ENCODE peak calls at places on chromosome 12, in nine cellular contexts. R is psoas muscle, G is BJ, P is lower lobe of right lung, S is astrocyte of the spinal cord, T is IMR-90, M is ovary, N is SK-N-SH, H is hepatocyte. F is an unnamed sample.

GRCh38 chr12:125050446-125050845 is 14.8 kb upstream of the AACS start:
- DNase-seq in S (no peak), G (no peak), P (no peak), M (no peak), R (no peak), H (no peak), T (no peak), N (no peak), F (no peak)

GRCh38 chr12:124015791-124016510 is 42.9 kb downstream of the ZNF664 start:
- DNase-seq in S (no peak), P (no peak), T (no peak), H (no peak), M (no peak), N (no peak), G (no peak), R (no peak), F (no peak)

GRCh38 chr12:104733717-104734175 is 224.3 kb downstream of the SLC41A2 start:
- DNase-seq in G (no peak), M (no peak), T (no peak), S (no peak), H (no peak), N (peak), P (peak), R (no peak), F (no peak)

GRCh38 chr12:116863275-116863767 is 17.9 kb downstream of the HRK start:
- DNase-seq in G (peak), P (no peak), N (peak), M (no peak), S (no peak), R (no peak), T (peak), H (peak), F (no peak)

GRCh38 chr12:25253371-25254068 is 2.8 kb upstream of the KRAS start:
- DNase-seq in S (no peak), T (no peak), N (no peak), H (no peak), G (no peak), M (no peak), R (no peak), P (no peak), F (no peak)

GRCh38 chr12:57156701-57157403 is 9.4 kb upstream of the LRP1-AS start:
- DNase-seq in R (no peak), H (no peak), N (no peak), G (no peak), M (no peak), T (no peak), S (no peak), P (no peak), F (no peak)

GRCh38 chr12:6959376-6960290 is 8.5 kb downstream of the PTPN6 start:
- DNase-seq in M (no peak), P (peak), S (no peak), N (no peak), H (no peak), R (peak), T (no peak), G (no peak), F (no peak)

GRCh38 chr12:15846887-15847286 is 35.3 kb upstream of the STRAP start:
- DNase-seq in P (no peak), G (peak), T (peak), S (no peak), M (no peak), N (no peak), H (peak), R (no peak), F (no peak)

GRCh38 chr12:6082613-6083012 is 41.9 kb downstream of the VWF start:
- DNase-seq in M (no peak), H (no peak), P (no peak), T (no peak), N (no peak), G (no peak), R (no peak), S (no peak), F (no peak)

GRCh38 chr12:101647711-101648110 is 49.7 kb upstream of the CHPT1 start:
- DNase-seq in N (no peak), G (no peak), R (no peak), S (no peak), M (no peak), P (no peak), H (no peak), T (no peak), F (no peak)

GRCh38 chr12:122963928-122964240 is 2.4 kb downstream of the ABCB9 start:
- DNase-seq in N (no peak), T (peak), M (peak), H (no peak), P (no peak), G (no peak), S (peak), R (no peak), F (no peak)

GRCh38 chr12:12398026-12398859 is 41.4 kb downstream of the BORCS5 start:
- DNase-seq in R (peak), G (peak), M (peak), P (no peak), H (peak), S (peak), T (peak), N (no peak), F (peak)

GRCh38 chr12:85029456-85029855 is 6.6 kb downstream of the TSPAN19 start:
- DNase-seq in T (peak), H (peak), M (no peak), P (no peak), R (no peak), N (no peak), S (peak), G (no peak), F (peak)

GRCh38 chr12:97267166-97267565 is 195.4 kb upstream of the RMST start:
- DNase-seq in T (no peak), H (no peak), N (no peak), G (no peak), M (no peak), P (no peak), S (no peak), R (no peak), F (no peak)

GRCh38 chr12:104182144-104182543 is 33.4 kb upstream of the TXNRD1 start:
- DNase-seq in S (peak), M (peak), T (peak), P (no peak), H (no peak), G (peak), N (no peak), R (peak), F (peak)

GRCh38 chr12:85530486-85530885 is 250.5 kb downstream of the ALX1 start:
- DNase-seq in S (no peak), G (no peak), P (no peak), R (no peak), N (no peak), M (no peak), H (peak), T (no peak), F (no peak)

GRCh38 chr12:130909111-130909510 is 37.2 kb downstream of the RAN start:
- DNase-seq in R (no peak), M (no peak), G (no peak), T (no peak), N (no peak), H (no peak), P (no peak), S (no peak), F (no peak)
- H3K4me3 ChIP-seq in R (no peak), M (no peak), G (no peak), T (no peak), N (no peak), H (no peak), P (no peak), S (no peak), F (no peak)

GRCh38 chr12:56126732-56127239 is 1.3 kb upstream of the ESYT1 start:
- DNase-seq in G (no peak), N (no peak), T (no peak), R (no peak), P (no peak), M (no peak), H (no peak), S (no peak), F (no peak)

GRCh38 chr12:56127485-56127887 is 581 bp upstream of the ESYT1 start:
- DNase-seq in T (no peak), N (no peak), S (no peak), M (no peak), G (no peak), H (no peak), R (no peak), P (no peak), F (no peak)

GRCh38 chr12:56129210-56129691 is 1.2 kb downstream of the ESYT1 start:
- DNase-seq in N (peak), S (peak), T (peak), H (peak), M (peak), R (peak), P (peak), G (no peak), F (no peak)

GRCh38 chr12:56128669-56129209 is 672 bp downstream of the ESYT1 start:
- DNase-seq in R (peak), S (no peak), P (peak), M (no peak), T (no peak), H (peak), G (no peak), N (peak), F (no peak)

GRCh38 chr12:56127888-56128668 is at the start of gene ESYT1:
- DNase-seq in H (peak), T (peak), R (peak), S (peak), P (peak), N (peak), M (peak), G (peak), F (peak)
- TF ChIP-seq CTCF in H (no peak), T (no peak), R (no peak), S (no peak), P (no peak), N (no peak), M (no peak), G (peak), F (no peak)

DNA sequence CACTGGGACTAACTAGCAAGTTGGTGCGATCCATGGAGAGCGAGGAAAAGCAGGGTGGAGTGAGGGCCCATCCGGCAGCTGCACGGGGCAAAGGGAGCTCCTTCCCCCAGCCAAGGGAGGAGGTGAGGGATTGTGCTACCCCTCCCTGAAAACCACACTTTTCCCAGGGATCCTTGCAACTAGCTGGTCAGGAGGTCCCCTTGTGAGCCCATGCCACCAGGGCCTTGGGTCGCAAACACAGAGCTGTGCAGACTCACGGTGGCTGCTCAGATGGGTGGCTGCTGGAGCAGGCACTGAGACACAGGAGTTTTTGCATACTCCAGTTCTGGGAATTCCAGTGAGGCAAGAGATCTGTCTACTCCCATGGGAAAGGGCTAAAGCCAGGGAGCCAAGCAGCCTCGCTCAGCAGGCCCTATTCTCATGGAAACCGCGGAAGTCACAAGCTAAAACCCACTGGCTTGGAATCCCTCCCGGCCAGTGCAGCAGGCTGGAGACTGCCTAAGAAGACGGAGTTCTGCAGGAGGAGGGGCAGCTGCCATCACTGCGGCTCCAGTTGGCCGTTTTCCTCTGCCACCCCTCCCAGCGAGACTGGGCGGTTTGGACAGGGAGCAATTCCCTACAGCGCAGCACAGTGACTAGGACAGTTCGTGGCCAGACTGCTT is 10.9 kb upstream of the ZNF705A start:
- DNase-seq in N (no peak), G (peak), M (no peak), H (peak), S (peak), T (peak), R (peak), P (peak), F (peak)
- H3K4me3 ChIP-seq in N (no peak), G (no peak), M (no peak), H (no peak), S (no peak), T (no peak), R (peak), P (peak), F (peak)

GRCh38 chr12:52984136-52984535 is 22.1 kb upstream of the EIF4B start:
- DNase-seq in N (no peak), M (no peak), T (no peak), S (no peak), P (no peak), G (no peak), R (no peak), H (no peak), F (no peak)
- TF ChIP-seq CTCF in N (no peak), M (no peak), T (no peak), S (peak), P (no peak), G (peak), R (no peak), H (no peak), F (no peak)

GRCh38 chr12:46483572-46484395 is 111.2 kb upstream of the SLC38A2 start:
- DNase-seq in N (no peak), P (no peak), R (no peak), M (no peak), T (peak), H (peak), S (peak), G (no peak), F (no peak)
- H3K4me3 ChIP-seq in N (no peak), P (no peak), R (no peak), M (no peak), T (no peak), H (no peak), S (no peak), G (no peak), F (no peak)

GRCh38 chr12:119644930-119645329 is 23.0 kb upstream of the PRKAB1 start:
- DNase-seq in S (no peak), T (no peak), N (no peak), P (no peak), G (no peak), H (no peak), M (no peak), R (no peak), F (no peak)

GRCh38 chr12:119645535-119646059 is 22.3 kb upstream of the PRKAB1 start:
- DNase-seq in M (no peak), S (no peak), H (no peak), N (no peak), T (no peak), G (no peak), R (no peak), P (no peak), F (no peak)

DNA sequence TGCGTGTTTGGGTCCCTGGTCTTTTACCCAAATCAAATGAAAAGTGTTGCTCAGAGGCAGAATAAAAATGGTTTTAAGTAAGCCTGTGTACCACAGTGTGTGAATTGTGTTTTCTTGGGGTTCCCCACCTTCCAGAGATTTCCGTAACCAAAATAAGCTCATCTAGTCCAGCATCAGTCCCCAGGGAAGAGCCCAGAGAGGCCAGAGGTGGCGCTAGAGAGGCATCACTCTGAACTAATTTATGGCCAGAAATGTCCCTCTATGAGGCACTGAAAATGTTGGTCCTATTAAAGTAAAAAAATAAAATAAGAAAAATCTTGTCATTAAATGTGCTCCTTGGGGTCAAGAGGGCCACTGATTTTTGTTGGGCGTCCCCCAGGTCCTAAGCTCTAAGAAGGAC is 24.9 kb upstream of the PRKAB1 start:
- DNase-seq in T (no peak), G (no peak), H (no peak), R (no peak), N (no peak), S (no peak), M (no peak), P (no peak), F (no peak)
- TF ChIP-seq CTCF in T (peak), G (no peak), H (no peak), R (peak), N (peak), S (peak), M (no peak), P (peak), F (peak)

DNA sequence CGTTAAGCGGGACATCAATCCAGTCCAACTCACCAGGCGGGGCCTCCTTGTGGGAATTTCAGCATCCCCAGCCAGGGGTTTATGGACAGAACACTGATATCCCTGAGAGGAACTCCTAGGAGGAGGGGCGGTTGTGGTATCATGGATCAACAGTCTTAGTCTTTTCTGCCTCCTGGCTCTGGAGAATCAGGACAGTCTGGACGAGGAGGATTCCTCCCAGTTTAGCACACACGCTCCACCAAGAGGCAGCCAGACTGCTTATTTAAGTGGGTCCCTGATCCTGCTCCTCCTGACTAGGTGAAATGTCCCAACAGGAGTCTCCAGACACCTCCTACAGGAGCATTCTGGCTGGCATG is 10.4 kb upstream of the ZNF705A start:
- DNase-seq in H (no peak), R (no peak), T (no peak), M (no peak), N (no peak), S (no peak), G (no peak), P (no peak), F (no peak)
- H3K4me3 ChIP-seq in H (no peak), R (peak), T (no peak), M (no peak), N (no peak), S (no peak), G (no peak), P (no peak), F (peak)

GRCh38 chr12:50026691-50027090 is 1.4 kb upstream of the RACGAP1 start:
- DNase-seq in N (no peak), G (no peak), S (no peak), P (no peak), H (no peak), R (no peak), T (no peak), M (no peak), F (no peak)

GRCh38 chr12:50024804-50025186 is 499 bp downstream of the RACGAP1 start:
- DNase-seq in G (no peak), M (no peak), R (no peak), H (no peak), N (no peak), T (no peak), S (no peak), P (no peak), F (no peak)

GRCh38 chr12:50024227-50024626 is 1.1 kb downstream of the RACGAP1 start:
- DNase-seq in H (no peak), S (no peak), N (no peak), P (no peak), M (no peak), T (no peak), R (no peak), G (no peak), F (no peak)

GRCh38 chr12:50022903-50023302 is 2.4 kb downstream of the RACGAP1 start:
- DNase-seq in T (no peak), H (no peak), M (no peak), N (no peak), S (no peak), R (no peak), P (no peak), G (no peak), F (no peak)

DNA sequence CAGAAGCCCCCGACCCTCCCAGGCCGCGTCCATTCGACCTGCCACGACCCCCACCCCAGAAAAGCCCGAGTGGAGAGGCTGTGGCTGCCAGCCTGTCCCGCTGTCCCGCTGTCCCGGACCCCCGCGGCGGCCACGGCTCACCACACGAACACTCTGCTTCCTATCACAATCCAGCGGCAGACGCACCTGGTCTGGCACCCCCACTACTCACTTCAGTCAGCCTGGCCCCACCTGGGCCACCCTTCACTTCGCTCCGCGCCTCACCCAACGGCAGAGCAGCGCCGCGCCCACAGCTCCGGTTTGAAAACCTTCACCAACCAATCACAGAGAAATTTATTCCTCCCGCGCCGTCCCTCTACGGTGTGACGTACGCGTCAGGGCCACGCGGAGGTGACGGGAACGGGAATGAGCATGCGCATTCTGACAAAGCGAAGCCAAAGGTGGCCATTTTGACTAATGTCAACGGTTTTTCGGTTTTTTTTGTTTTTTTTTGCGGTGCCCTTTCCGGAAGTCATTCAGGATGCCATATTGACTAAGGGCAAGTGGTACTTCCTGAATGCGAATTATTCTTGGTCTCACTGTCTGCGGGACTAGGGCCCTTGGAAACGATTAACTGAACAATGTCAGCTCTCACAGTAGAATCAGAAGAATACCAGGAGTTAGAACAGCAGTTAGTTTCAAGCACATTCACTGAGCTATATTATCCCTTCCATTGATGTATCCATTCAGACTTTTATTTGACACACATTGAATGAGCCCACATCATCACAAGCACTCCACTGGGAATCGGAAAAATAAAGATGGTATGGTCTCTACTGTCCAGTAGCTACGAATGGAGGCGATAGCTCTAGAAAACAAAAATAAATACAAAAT is at the start of gene RACGAP1:
- DNase-seq in P (peak), S (peak), M (peak), G (peak), N (peak), T (peak), R (peak), H (peak), F (peak)
- TF ChIP-seq CTCF in P (no peak), S (no peak), M (no peak), G (no peak), N (no peak), T (no peak), R (no peak), H (no peak), F (no peak)

GRCh38 chr12:75481774-75482173 is 1.2 kb downstream of the GLIPR1 start:
- DNase-seq in G (no peak), N (no peak), M (no peak), R (no peak), S (peak), T (peak), P (no peak), H (no peak), F (peak)
- H3K4me3 ChIP-seq in G (peak), N (peak), M (peak), R (peak), S (peak), T (peak), P (peak), H (no peak), F (peak)

GRCh38 chr12:38053655-38054464 is 262.7 kb upstream of the ALG10B start:
- DNase-seq in R (no peak), T (no peak), N (peak), H (no peak), P (peak), M (no peak), G (no peak), S (no peak), F (no peak)
- TF ChIP-seq CTCF in R (no peak), T (no peak), N (peak), H (no peak), P (peak), M (no peak), G (no peak), S (no peak), F (no peak)

F was measured in astrocyte of the cerebellum.